ENCODE peak calls at places on chromosomes 13 and 19, in four cellular contexts. S is RPMI8226, G is cardiac muscle cell, A is HCEC 1CT. D is an unnamed sample.

GRCh38 chr13:24128112-24128511 is 32.4 kb upstream of the SPATA13 start:
- DNase-seq in S (no peak), G (no peak), A (no peak), D (no peak)

GRCh38 chr13:93559718-93560117 is 333.1 kb downstream of the GPC6 start:
- DNase-seq in S (no peak), G (no peak), A (peak), D (no peak)

GRCh38 chr13:20401586-20401957 is 124.1 kb downstream of the CRYL1 start:
- DNase-seq in S (no peak), G (no peak), A (no peak), D (no peak)

GRCh38 chr19:17605761-17606745 is 50.6 kb downstream of the COLGALT1 start:
- DNase-seq in G (peak), A (peak), S (peak), D (peak)

GRCh38 chr19:41500443-41500842 is 57.5 kb downstream of the ERICH4 start:
- DNase-seq in A (no peak), G (no peak), S (no peak), D (no peak)

GRCh38 chr19:33778089-33778791 is 18.4 kb upstream of the KCTD15 start:
- DNase-seq in S (peak), A (peak), G (peak), D (peak)

GRCh38 chr13:41401371-41401770 is 56.0 kb upstream of the RGCC start:
- DNase-seq in G (no peak), S (no peak), A (no peak), D (peak)

GRCh38 chr13:74770361-74770760 is 636.2 kb upstream of the KLF12 start:
- DNase-seq in G (no peak), A (peak), S (no peak), D (no peak)

GRCh38 chr13:112711528-112712265 is 21.9 kb downstream of the ATP11A start:
- DNase-seq in S (no peak), A (peak), G (peak), D (peak)

GRCh38 chr13:20390526-20391175 is 135.0 kb downstream of the CRYL1 start:
- DNase-seq in G (no peak), S (no peak), A (no peak), D (no peak)

GRCh38 chr19:12864143-12864542 is 17.1 kb downstream of the DNASE2 start:
- DNase-seq in A (no peak), S (no peak), G (no peak), D (no peak)

GRCh38 chr13:19845758-19846157 is 17.7 kb downstream of the ZMYM5 start:
- DNase-seq in G (no peak), A (peak), S (no peak), D (no peak)

D was measured in left kidney.